ENCODE peak calls at places on chromosomes 12 and 14, in six cellular contexts. E, A, V, P, D and H are unnamed samples.

GRCh38 chr14:81710232-81710845 is 176.7 kb upstream of the SEL1L start:
- DNase-seq in E (peak; percentile 31), A (peak; percentile 59), V (no peak), P (peak; percentile 67), D (peak; percentile 28), H (peak; percentile 6)

GRCh38 chr12:122368361-122369073 is 54.0 kb downstream of the CLIP1 start:
- DNase-seq in E (peak; percentile 46), A (no peak), V (peak; percentile 18), P (peak; percentile 76), D (no peak), H (peak; percentile 45)

GRCh38 chr14:20501346-20501745 is 4.0 kb upstream of the RNASE10 start:
- DNase-seq in E (peak; percentile 77), A (no peak), V (peak; percentile 19), P (no peak), D (no peak), H (no peak)

GRCh38 chr12:114729731-114730130 is 45.8 kb upstream of the TBX3 start:
- DNase-seq in E (peak; percentile 83), A (no peak), V (peak; percentile 74), P (no peak), D (no peak), H (no peak)

GRCh38 chr12:26689281-26689841 is 143.6 kb downstream of the ITPR2 start:
- DNase-seq in E (no peak), A (no peak), V (no peak), P (no peak), D (no peak), H (no peak)

GRCh38 chr12:108839890-108840230 is 17.5 kb downstream of the SSH1 start:
- DNase-seq in E (no peak), A (no peak), V (no peak), P (no peak), D (no peak), H (peak; percentile 55)

GRCh38 chr14:51157012-51157411 is 62.1 kb upstream of the TRIM9 start:
- DNase-seq in E (peak; percentile 57), A (peak; percentile 54), V (no peak), P (peak; percentile 59), D (peak; percentile 37), H (peak; percentile 64)

GRCh38 chr14:50944647-50945413 is 547 bp upstream of the PYGL start:
- DNase-seq in E (peak; percentile 69), A (peak; percentile 53), V (no peak), P (peak; percentile 65), D (no peak), H (peak; percentile 67)

GRCh38 chr14:91996951-91997371 is 42.9 kb downstream of the TRIP11 start:
- DNase-seq in E (peak; percentile 92), A (peak; percentile 50), V (peak; percentile 83), P (peak; percentile 74), D (no peak), H (peak; percentile 73)

GRCh38 chr12:53482626-53483165 is 16.6 kb downstream of the MAP3K12 start:
- DNase-seq in E (no peak), A (no peak), V (no peak), P (no peak), D (no peak), H (no peak)

GRCh38 chr12:123389560-123390351 is 5.8 kb downstream of the KMT5A start:
- DNase-seq in E (peak; percentile 81), A (no peak), V (peak; percentile 36), P (peak; percentile 26), D (no peak), H (peak; percentile 50)

GRCh38 chr12:66678640-66679268 is at the start of gene GRIP1:
- DNase-seq in E (no peak), A (no peak), V (no peak), P (no peak), D (no peak), H (no peak)

GRCh38 chr12:24901975-24902461 is 46.9 kb downstream of the BCAT1 start:
- DNase-seq in E (no peak), A (no peak), V (no peak), P (no peak), D (no peak), H (peak; percentile 39)

GRCh38 chr14:99511421-99512109 is 30.4 kb downstream of the CCNK start:
- DNase-seq in E (peak; percentile 47), A (no peak), V (no peak), P (no peak), D (no peak), H (no peak)

GRCh38 chr12:58349161-58349560 is 407.8 kb downstream of the ATP23 start:
- DNase-seq in E (no peak), A (no peak), V (no peak), P (no peak), D (no peak), H (no peak)

GRCh38 chr12:92550234-92550633 is 152.6 kb upstream of the PLEKHG7 start:
- DNase-seq in E (no peak), A (no peak), V (no peak), P (no peak), D (no peak), H (no peak)

GRCh38 chr12:113860059-113860820 is 105.9 kb downstream of the RBM19 start:
- DNase-seq in E (no peak), A (peak; percentile 84), V (no peak), P (no peak), D (peak; percentile 69), H (no peak)

GRCh38 chr12:49342914-49343731 is 3.6 kb upstream of the DNAJC22 start:
- DNase-seq in E (peak; percentile 33), A (peak; percentile 59), V (no peak), P (no peak), D (no peak), H (no peak)

GRCh38 chr12:23887055-23887835 is 62.2 kb downstream of the SOX5 start:
- DNase-seq in E (no peak), A (no peak), V (no peak), P (no peak), D (no peak), H (no peak)

GRCh38 chr12:112393328-112393727 is 11.1 kb upstream of the HECTD4 start:
- DNase-seq in E (no peak), A (no peak), V (no peak), P (no peak), D (no peak), H (no peak)

GRCh38 chr12:19190292-19191031 is 60.9 kb downstream of the PLEKHA5 start:
- DNase-seq in E (peak; percentile 80), A (no peak), V (peak; percentile 37), P (no peak), D (no peak), H (no peak)

GRCh38 chr12:71439613-71440392 is at the start of gene LGR5:
- DNase-seq in E (peak; percentile 44), A (peak; percentile 62), V (peak; percentile 19), P (no peak), D (peak; percentile 81), H (peak; percentile 28)